ENCODE peak calls at places on chromosome 4, in nine cellular contexts. O is GDM1, Q is mucosa of descending colon, T is astrocyte of the spinal cord, W is upper lobe of left lung, Z is frontal cortex, M is amniotic epithelial cell, S is neuronal stem cell, A is 8988T. C is an unnamed sample.

GRCh38 chr4:72449705-72450104 is 119.3 kb downstream of the ADAMTS3 start:
- DNase-seq in A (no peak), W (no peak), O (no peak), Q (no peak), S (no peak), M (no peak), Z (no peak), T (peak), C (no peak)

GRCh38 chr4:71441186-71442169 is 102.7 kb downstream of the SLC4A4 start:
- DNase-seq in T (peak), Q (no peak), A (no peak), M (peak), S (no peak), W (no peak), O (no peak), Z (no peak), C (no peak)

GRCh38 chr4:72290737-72291136 is 258.9 kb downstream of the NPFFR2 start:
- DNase-seq in Q (no peak), O (no peak), M (no peak), S (no peak), T (no peak), Z (no peak), W (no peak), A (no peak), C (no peak)

GRCh38 chr4:153780221-153780620 is 8.7 kb downstream of the SFRP2 start:
- DNase-seq in O (no peak), W (no peak), S (no peak), T (no peak), Q (no peak), M (no peak), A (no peak), Z (no peak), C (no peak)

GRCh38 chr4:8710946-8711345 is 118.4 kb downstream of the CPZ start:
- DNase-seq in S (no peak), O (no peak), M (no peak), T (no peak), Q (no peak), W (peak), Z (no peak), A (no peak), C (peak)

GRCh38 chr4:129342820-129343219 is 246.9 kb downstream of the C4orf33 start:
- DNase-seq in Z (no peak), T (peak), S (no peak), W (no peak), Q (no peak), A (no peak), M (peak), O (no peak), C (no peak)

GRCh38 chr4:183950536-183950935 is 45.4 kb downstream of the STOX2 start:
- DNase-seq in W (no peak), S (no peak), M (no peak), T (no peak), O (no peak), Q (no peak), Z (no peak), A (no peak), C (no peak)

GRCh38 chr4:153198739-153199138 is 5.5 kb upstream of the TRIM2 start:
- DNase-seq in Z (no peak), Q (no peak), T (no peak), M (no peak), A (no peak), O (no peak), S (no peak), W (no peak), C (no peak)

GRCh38 chr4:52822583-52823477 is 39.3 kb upstream of the RASL11B start:
- DNase-seq in M (peak), Z (no peak), T (peak), A (no peak), W (no peak), Q (no peak), O (no peak), S (no peak), C (no peak)

GRCh38 chr4:47085661-47086060 is 54.3 kb downstream of the GABRB1 start:
- DNase-seq in Z (no peak), T (no peak), Q (no peak), S (no peak), O (no peak), W (no peak), M (no peak), A (no peak), C (no peak)

GRCh38 chr4:38861791-38862190 is 5.2 kb upstream of the TLR6 start:
- DNase-seq in M (no peak), S (no peak), A (no peak), O (no peak), T (no peak), Z (no peak), W (no peak), Q (no peak), C (no peak)

GRCh38 chr4:110106946-110107325 is 91.5 kb downstream of the ELOVL6 start:
- DNase-seq in O (no peak), Z (no peak), S (no peak), W (no peak), M (peak), A (no peak), Q (no peak), T (peak), C (no peak)

GRCh38 chr4:3766207-3766790 is at the start of gene ADRA2C:
- DNase-seq in Q (peak), M (no peak), Z (peak), A (peak), O (no peak), W (no peak), S (peak), T (no peak), C (no peak)

GRCh38 chr4:148327683-148328082 is 114.5 kb downstream of the NR3C2 start:
- DNase-seq in A (no peak), T (no peak), M (no peak), Z (no peak), S (no peak), O (no peak), Q (no peak), W (no peak), C (no peak)

GRCh38 chr4:43776371-43776770 is 672.2 kb downstream of the KCTD8 start:
- DNase-seq in M (peak), A (no peak), T (peak), W (no peak), Z (no peak), Q (no peak), O (no peak), S (no peak), C (no peak)

GRCh38 chr4:184444215-184444952 is 30.0 kb downstream of the IRF2 start:
- DNase-seq in W (no peak), T (peak), Q (no peak), M (peak), O (no peak), A (no peak), S (no peak), Z (no peak), C (no peak)

GRCh38 chr4:1047976-1048780 is 36.8 kb downstream of the FGFRL1 start:
- DNase-seq in S (no peak), A (no peak), O (no peak), Z (no peak), M (no peak), W (no peak), Q (peak), T (no peak), C (no peak)

GRCh38 chr4:657338-658030 is 16.6 kb downstream of the ATP5ME start:
- DNase-seq in M (no peak), S (no peak), W (no peak), T (no peak), A (no peak), Z (no peak), O (no peak), Q (peak), C (no peak)

GRCh38 chr4:104345598-104346242 is 149.0 kb downstream of the CXXC4 start:
- DNase-seq in T (no peak), O (no peak), W (no peak), S (no peak), Z (no peak), M (no peak), A (no peak), Q (no peak), C (no peak)

GRCh38 chr4:61294001-61294400 is 93.9 kb downstream of the ADGRL3 start:
- DNase-seq in M (no peak), Z (no peak), T (no peak), S (no peak), W (peak), O (no peak), Q (no peak), A (no peak), C (no peak)